ENCODE peak calls at places on chromosomes 12 and 14, in seven cellular contexts. N, W, D, B, T, O and C are unnamed samples.
A peak's percentile ranks its signal among the peaks of the same experiment; 100 is the strongest.

GRCh38 chr12:27342551-27342950 is 9.9 kb downstream of the BMAL2 start:
- DNase-seq in N (no peak), W (no peak), D (no peak), B (no peak), T (no peak), O (no peak), C (no peak)

GRCh38 chr12:109883429-109883828 is 3.1 kb upstream of the GLTP start:
- DNase-seq in N (no peak), W (no peak), D (no peak), B (no peak), T (no peak), O (no peak), C (no peak)

GRCh38 chr14:101019974-101020710 is 116.6 kb upstream of the RTL1 start:
- DNase-seq in N (no peak), W (peak; percentile 9), D (peak; percentile 8), B (no peak), T (no peak), O (no peak), C (no peak)

GRCh38 chr12:48980389-48980952 is 2.3 kb downstream of the WNT1 start:
- DNase-seq in N (no peak), W (peak; percentile 88), D (peak; percentile 78), B (no peak), T (peak; percentile 74), O (no peak), C (peak; percentile 82)

GRCh38 chr14:96653597-96653996 is 143.6 kb upstream of the VRK1 start:
- DNase-seq in N (no peak), W (no peak), D (peak; percentile 10), B (no peak), T (no peak), O (no peak), C (no peak)

GRCh38 chr14:74875941-74876913 is at the start of gene PROX2:
- DNase-seq in N (no peak), W (no peak), D (no peak), B (no peak), T (no peak), O (no peak), C (no peak)

GRCh38 chr12:12686925-12687324 is 9.1 kb downstream of the GPR19 start:
- DNase-seq in N (peak; percentile 59), W (no peak), D (no peak), B (no peak), T (peak; percentile 73), O (no peak), C (no peak)

GRCh38 chr12:96194901-96195844 is 998 bp downstream of the ELK3 start:
- DNase-seq in N (peak; percentile 91), W (peak; percentile 51), D (peak; percentile 68), B (no peak), T (peak; percentile 75), O (peak; percentile 94), C (peak; percentile 84)

GRCh38 chr14:61618448-61618847 is 76.9 kb upstream of the HIF1A start:
- DNase-seq in N (no peak), W (no peak), D (no peak), B (no peak), T (no peak), O (no peak), C (no peak)

GRCh38 chr14:59067135-59067894 is 121.2 kb upstream of the DAAM1 start:
- DNase-seq in N (peak; percentile 17), W (no peak), D (no peak), B (no peak), T (no peak), O (peak; percentile 26), C (peak; percentile 4)

GRCh38 chr12:99043319-99043914 is 398.3 kb downstream of the APAF1 start:
- DNase-seq in N (peak; percentile 64), W (peak; percentile 71), D (peak; percentile 73), B (peak; percentile 71), T (peak; percentile 83), O (peak; percentile 50), C (peak; percentile 74)

GRCh38 chr12:102351326-102351725 is 129.0 kb downstream of the IGF1 start:
- DNase-seq in N (no peak), W (no peak), D (no peak), B (no peak), T (no peak), O (no peak), C (no peak)

GRCh38 chr12:119704065-119704747 is 36.3 kb downstream of the PRKAB1 start:
- DNase-seq in N (peak; percentile 50), W (no peak), D (no peak), B (no peak), T (peak; percentile 3), O (no peak), C (no peak)

GRCh38 chr14:59020382-59020781 is 168.1 kb upstream of the DAAM1 start:
- DNase-seq in N (peak; percentile 46), W (no peak), D (no peak), B (no peak), T (peak; percentile 59), O (peak; percentile 42), C (peak; percentile 36)

GRCh38 chr12:109258607-109259544 is 50.2 kb downstream of the FOXN4 start:
- DNase-seq in N (no peak), W (no peak), D (no peak), B (no peak), T (no peak), O (no peak), C (no peak)

GRCh38 chr12:65685514-65685913 is 138.8 kb upstream of the HMGA2 start:
- DNase-seq in N (peak; percentile 43), W (no peak), D (no peak), B (no peak), T (peak; percentile 42), O (peak; percentile 40), C (peak; percentile 59)

GRCh38 chr14:61535470-61535869 is 159.8 kb upstream of the HIF1A start:
- DNase-seq in N (no peak), W (no peak), D (no peak), B (no peak), T (peak; percentile 64), O (no peak), C (no peak)

GRCh38 chr14:34460841-34461240 is 1.2 kb downstream of the SPTSSA start:
- DNase-seq in N (peak; percentile 77), W (no peak), D (no peak), B (peak; percentile 12), T (no peak), O (peak; percentile 46), C (peak; percentile 75)

GRCh38 chr14:34461334-34462131 is 507 bp downstream of the SPTSSA start:
- DNase-seq in N (peak; percentile 52), W (peak; percentile 68), D (no peak), B (peak; percentile 58), T (peak; percentile 64), O (peak; percentile 73), C (peak; percentile 91)

GRCh38 chr14:34465069-34465859 is 3.2 kb upstream of the SPTSSA start:
- DNase-seq in N (peak; percentile 33), W (no peak), D (no peak), B (no peak), T (no peak), O (peak; percentile 43), C (peak; percentile 55)

GRCh38 chr14:34462132-34462893 is at the start of gene SPTSSA:
- DNase-seq in N (peak; percentile 87), W (peak; percentile 91), D (peak; percentile 87), B (peak; percentile 87), T (peak; percentile 91), O (peak; percentile 90), C (peak; percentile 91)

GRCh38 chr14:34463598-34463961 is 1.5 kb upstream of the SPTSSA start:
- DNase-seq in N (no peak), W (no peak), D (no peak), B (no peak), T (no peak), O (no peak), C (no peak)
- H2BK120ac ChIP-seq in N (no peak overlapping the region), W (no peak overlapping the region), D (no peak overlapping the region), B (no peak overlapping the region), T (no peak overlapping the region), O (no peak overlapping the region), C (no peak overlapping the region)

DNA sequence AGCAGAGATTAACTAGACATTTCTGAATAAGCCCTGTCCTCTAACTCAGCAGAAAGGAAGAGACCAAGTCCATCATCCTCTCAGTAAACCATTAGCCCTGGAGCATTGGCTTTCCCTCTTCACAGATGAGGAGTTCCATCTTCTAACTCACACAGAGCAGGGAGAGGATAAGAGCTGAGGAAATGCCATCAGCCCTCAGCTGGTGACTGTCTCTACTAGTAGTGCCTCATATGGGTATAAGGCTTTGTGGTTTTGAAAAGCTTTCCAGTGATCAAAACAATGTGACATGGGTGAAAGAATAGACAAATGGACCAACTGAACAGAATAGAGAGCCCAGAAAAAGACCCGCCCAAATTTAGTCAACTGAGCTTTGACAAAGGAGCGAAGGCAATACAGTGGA is 197.2 kb upstream of the NUDT4 start:
- DNase-seq in N (no peak), W (no peak), D (no peak), B (no peak), T (no peak), O (peak; percentile 27), C (no peak)
- H3K4me1 ChIP-seq in N (peaks cover 18% of the 10 kb centered on the region), W (no peaks in the 10 kb centered on the region), D (no peaks in the 10 kb centered on the region), B (no peaks in the 10 kb centered on the region), T (no peaks in the 10 kb centered on the region), O (no peaks in the 10 kb centered on the region), C (no peaks in the 10 kb centered on the region)

GRCh38 chr12:131882804-131883520 is 11.5 kb upstream of the ULK1 start:
- DNase-seq in N (no peak), W (peak; percentile 63), D (no peak), B (no peak), T (peak; percentile 31), O (no peak), C (peak; percentile 81)
- H3K23ac ChIP-seq in N (no peak overlapping the region), W (no peak overlapping the region), D (no peak overlapping the region), B (no peak overlapping the region), T (no peak overlapping the region), O (no peak overlapping the region), C (no peak overlapping the region)

GRCh38 chr14:38134631-38135030 is 73.1 kb upstream of the SSTR1 start:
- DNase-seq in N (no peak), W (no peak), D (no peak), B (no peak), T (no peak), O (no peak), C (no peak)
- H2BK120ac ChIP-seq in N (no peak overlapping the region), W (no peak overlapping the region), D (no peak overlapping the region), B (no peak overlapping the region), T (no peak overlapping the region), O (no peak overlapping the region), C (no peak overlapping the region)